ENCODE peak calls at places on chromosomes 12 and 14, in nine cellular contexts. Z is IMR-90, U is astrocyte of the spinal cord, O is progenitor cell of endocrine pancreas, C is AG04450, K is HFF-Myc, G is fibroblast of lung, J is GM10248, I is suprapubic skin. N is an unnamed sample.

GRCh38 chr12:54439521-54440255 is 20.6 kb upstream of the ITGA5 start:
- DNase-seq in Z (peak), U (peak), O (no peak), C (peak), K (no peak), G (peak), J (peak), I (no peak), N (no peak)

GRCh38 chr12:110923192-110923591 is 2.8 kb upstream of the MYL2 start:
- DNase-seq in Z (no peak), U (no peak), O (no peak), C (no peak), K (no peak), G (no peak), J (no peak), I (no peak), N (no peak)

GRCh38 chr14:69355955-69356321 is 42.2 kb downstream of the ERH start:
- DNase-seq in Z (peak), U (peak), O (no peak), C (no peak), K (no peak), G (peak), J (no peak), I (peak), N (no peak)

GRCh38 chr12:95511962-95512361 is 38.0 kb downstream of the METAP2 start:
- DNase-seq in Z (no peak), U (no peak), O (no peak), C (no peak), K (no peak), G (no peak), J (no peak), I (no peak), N (no peak)

GRCh38 chr12:79426121-79426520 is 264.6 kb downstream of the PAWR start:
- DNase-seq in Z (no peak), U (no peak), O (no peak), C (no peak), K (no peak), G (peak), J (no peak), I (no peak), N (no peak)

GRCh38 chr14:64795921-64796320 is 83.8 kb downstream of the SPTB start:
- DNase-seq in Z (no peak), U (no peak), O (no peak), C (no peak), K (no peak), G (no peak), J (no peak), I (no peak), N (no peak)

GRCh38 chr14:89665262-89665661 is 248.2 kb upstream of the FOXN3 start:
- DNase-seq in Z (no peak), U (no peak), O (no peak), C (no peak), K (no peak), G (no peak), J (no peak), I (no peak), N (no peak)

GRCh38 chr14:79111963-79112362 is 941.8 kb downstream of the NRXN3 start:
- DNase-seq in Z (peak), U (no peak), O (no peak), C (peak), K (no peak), G (peak), J (no peak), I (no peak), N (no peak)

GRCh38 chr14:79629891-79630560 is 581.3 kb downstream of the DIO2 start:
- DNase-seq in Z (peak), U (no peak), O (no peak), C (no peak), K (no peak), G (no peak), J (no peak), I (no peak), N (no peak)

GRCh38 chr12:52363111-52363679 is 4.1 kb downstream of the KRT85 start:
- DNase-seq in Z (no peak), U (no peak), O (no peak), C (no peak), K (no peak), G (no peak), J (no peak), I (no peak), N (no peak)

GRCh38 chr12:12807970-12808702 is 5.0 kb upstream of the DDX47 start:
- DNase-seq in Z (peak), U (peak), O (no peak), C (no peak), K (no peak), G (peak), J (peak), I (no peak), N (no peak)

GRCh38 chr14:83909507-83909906 is 1620.4 kb upstream of the FLRT2 start:
- DNase-seq in Z (peak), U (no peak), O (no peak), C (no peak), K (no peak), G (no peak), J (no peak), I (no peak), N (no peak)

GRCh38 chr12:15534870-15535269 is 212.6 kb downstream of the PTPRO start:
- DNase-seq in Z (peak), U (no peak), O (no peak), C (no peak), K (no peak), G (no peak), J (no peak), I (no peak), N (no peak)

GRCh38 chr14:104889374-104889755 is 24.3 kb downstream of the CEP170B start:
- DNase-seq in Z (no peak), U (no peak), O (no peak), C (no peak), K (no peak), G (no peak), J (no peak), I (no peak), N (peak)

GRCh38 chr12:92403210-92404175 is 257.8 kb upstream of the BTG1 start:
- DNase-seq in Z (no peak), U (no peak), O (no peak), C (no peak), K (no peak), G (no peak), J (peak), I (no peak), N (no peak)

GRCh38 chr14:61229475-61229888 is 51.7 kb downstream of the TMEM30B start:
- DNase-seq in Z (no peak), U (no peak), O (no peak), C (no peak), K (no peak), G (no peak), J (no peak), I (no peak), N (no peak)

GRCh38 chr12:93832126-93832525 is 155.0 kb downstream of the CRADD start:
- DNase-seq in Z (peak), U (no peak), O (no peak), C (no peak), K (no peak), G (peak), J (no peak), I (no peak), N (no peak)

GRCh38 chr12:116381744-116382455 is 104.4 kb upstream of the MED13L start:
- DNase-seq in Z (peak), U (peak), O (no peak), C (peak), K (peak), G (peak), J (no peak), I (no peak), N (no peak)

GRCh38 chr12:121365416-121366062 is 13.3 kb upstream of the ANAPC5 start:
- DNase-seq in Z (peak), U (no peak), O (no peak), C (no peak), K (no peak), G (peak), J (no peak), I (no peak), N (no peak)

GRCh38 chr12:38638401-38638800 is 267.0 kb downstream of the CPNE8 start:
- DNase-seq in Z (no peak), U (no peak), O (no peak), C (no peak), K (no peak), G (no peak), J (no peak), I (no peak), N (no peak)

GRCh38 chr12:90959538-90960139 is 4.7 kb upstream of the CCER1 start:
- DNase-seq in Z (peak), U (peak), O (no peak), C (no peak), K (no peak), G (peak), J (peak), I (no peak), N (no peak)

GRCh38 chr12:2652401-2653081 is 142.2 kb upstream of the FKBP4 start:
- DNase-seq in Z (no peak), U (no peak), O (no peak), C (no peak), K (no peak), G (no peak), J (no peak), I (no peak), N (no peak)

GRCh38 chr14:70780396-70781075 is 28.8 kb downstream of the MAP3K9 start:
- DNase-seq in Z (no peak), U (no peak), O (no peak), C (no peak), K (no peak), G (no peak), J (peak), I (no peak), N (no peak)

GRCh38 chr12:117190210-117190781 is at the start of gene FBXO21:
- DNase-seq in Z (peak), U (peak), O (peak), C (peak), K (peak), G (peak), J (peak), I (peak), N (peak)

GRCh38 chr12:71057330-71057729 is 100.5 kb downstream of the TSPAN8 start:
- DNase-seq in Z (no peak), U (no peak), O (no peak), C (no peak), K (no peak), G (no peak), J (no peak), I (no peak), N (no peak)

GRCh38 chr14:103127356-103127755 is 4.1 kb downstream of the TNFAIP2 start:
- DNase-seq in Z (no peak), U (no peak), O (no peak), C (no peak), K (no peak), G (no peak), J (no peak), I (no peak), N (no peak)

GRCh38 chr12:115402443-115403170 is 718.6 kb upstream of the TBX3 start:
- DNase-seq in Z (peak), U (peak), O (no peak), C (no peak), K (no peak), G (peak), J (no peak), I (no peak), N (no peak)

GRCh38 chr14:91831337-91831736 is 36.0 kb downstream of the TC2N start:
- DNase-seq in Z (no peak), U (no peak), O (no peak), C (no peak), K (no peak), G (no peak), J (no peak), I (no peak), N (no peak)

GRCh38 chr12:52277486-52278245 is 3.2 kb downstream of the KRT86 start:
- DNase-seq in Z (no peak), U (no peak), O (no peak), C (no peak), K (no peak), G (no peak), J (no peak), I (peak), N (no peak)

GRCh38 chr12:13595536-13596450 is 385.6 kb downstream of the GRIN2B start:
- DNase-seq in Z (no peak), U (no peak), O (no peak), C (no peak), K (no peak), G (no peak), J (no peak), I (no peak), N (no peak)

GRCh38 chr12:52878507-52879393 is 26.1 kb downstream of the KRT8 start:
- DNase-seq in Z (no peak), U (no peak), O (no peak), C (no peak), K (no peak), G (no peak), J (no peak), I (no peak), N (no peak)

GRCh38 chr12:27434673-27435565 is 11.6 kb upstream of the SMCO2 start:
- DNase-seq in Z (no peak), U (peak), O (no peak), C (no peak), K (no peak), G (no peak), J (peak), I (no peak), N (no peak)

GRCh38 chr12:124501080-124501642 is 66.3 kb downstream of the NCOR2 start:
- DNase-seq in Z (no peak), U (no peak), O (no peak), C (no peak), K (no peak), G (no peak), J (no peak), I (no peak), N (no peak)

GRCh38 chr14:23579311-23579630 is 681 bp upstream of the JPH4 start:
- DNase-seq in Z (no peak), U (no peak), O (no peak), C (no peak), K (no peak), G (no peak), J (no peak), I (no peak), N (no peak)

GRCh38 chr12:77625441-77625840 is 205.3 kb upstream of the NAV3 start:
- DNase-seq in Z (peak), U (peak), O (no peak), C (peak), K (peak), G (peak), J (no peak), I (no peak), N (no peak)

DNA sequence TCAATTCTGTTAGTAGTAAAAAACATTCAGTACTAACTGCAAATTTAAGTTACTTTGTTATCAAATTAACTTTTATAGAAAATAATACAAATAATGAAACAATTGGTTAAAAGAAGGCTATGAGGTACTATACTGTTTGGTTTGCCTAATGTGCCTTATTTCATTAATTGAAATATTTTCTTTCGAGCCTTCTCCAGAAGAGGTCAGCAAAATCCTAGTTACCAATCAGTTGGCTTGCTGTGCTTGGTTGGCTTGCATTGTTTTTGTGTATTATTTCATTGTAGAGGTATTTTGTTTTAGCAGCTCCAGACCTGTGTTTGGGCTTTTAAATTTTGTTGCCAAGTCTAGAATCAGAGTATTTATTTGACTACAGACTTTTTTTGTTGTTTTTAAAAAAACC is 68.5 kb downstream of the AEBP2 start:
- DNase-seq in Z (peak), U (no peak), O (no peak), C (no peak), K (peak), G (no peak), J (no peak), I (no peak), N (no peak)
- TF ChIP-seq CTCF in Z (peak), U (no peak), O (peak), C (peak), K (no peak), G (peak), J (no peak), I (no peak), N (no peak)

GRCh38 chr14:73633115-73633514 is 11.7 kb upstream of the DNAL1 start:
- DNase-seq in Z (no peak), U (no peak), O (no peak), C (no peak), K (no peak), G (no peak), J (no peak), I (no peak), N (no peak)
- TF ChIP-seq CTCF in Z (no peak), U (no peak), O (no peak), C (no peak), K (no peak), G (no peak), J (no peak), I (no peak), N (no peak)

GRCh38 chr12:20931894-20932293 is 121.4 kb downstream of the SLCO1B3 start:
- DNase-seq in Z (no peak), U (no peak), O (no peak), C (no peak), K (no peak), G (no peak), J (no peak), I (no peak), N (no peak)
- TF ChIP-seq CTCF in Z (no peak), U (no peak), O (no peak), C (no peak), K (no peak), G (no peak), J (no peak), I (no peak), N (no peak)

GRCh38 chr14:100056964-100057817 is 8.0 kb upstream of the EVL start:
- DNase-seq in Z (peak), U (peak), O (no peak), C (no peak), K (no peak), G (no peak), J (peak), I (no peak), N (no peak)
- TF ChIP-seq CTCF in Z (peak), U (peak), O (no peak), C (peak), K (peak), G (peak), J (peak), I (peak), N (no peak)

DNA sequence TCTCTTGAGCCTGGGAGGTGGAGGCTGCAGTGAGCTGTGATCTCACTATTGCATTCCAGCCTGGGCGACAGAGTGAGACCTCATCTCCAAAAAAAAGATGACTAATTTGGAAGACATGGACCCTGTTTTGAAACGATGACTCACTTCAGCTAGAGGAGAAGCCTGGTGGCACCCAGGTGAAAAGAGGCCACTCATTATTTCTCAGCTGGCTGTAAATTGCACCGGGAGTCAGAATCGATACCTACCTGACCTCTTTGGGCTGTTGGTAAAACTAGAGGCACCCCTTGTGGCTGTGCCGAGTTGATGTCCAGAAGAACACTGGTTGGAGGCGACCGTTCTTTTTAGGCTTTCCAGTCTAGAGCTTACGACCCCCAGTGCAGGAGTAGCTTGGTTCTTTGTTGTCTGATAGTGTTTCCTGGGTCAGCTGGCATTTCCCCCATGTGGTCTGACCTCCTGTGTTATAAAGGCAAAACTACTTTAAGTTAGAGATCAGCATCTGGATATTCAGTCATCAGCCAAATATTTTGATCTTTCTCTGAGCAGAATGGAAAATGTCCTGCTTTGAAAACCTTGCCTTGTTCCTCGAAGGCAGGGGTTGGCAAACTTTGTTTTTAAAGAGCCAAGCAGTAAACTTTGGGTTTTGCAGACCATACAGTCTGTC is 93.2 kb downstream of the CHST11 start:
- DNase-seq in Z (peak), U (no peak), O (no peak), C (no peak), K (no peak), G (peak), J (no peak), I (no peak), N (no peak)
- TF ChIP-seq CTCF in Z (no peak), U (peak), O (no peak), C (no peak), K (no peak), G (no peak), J (no peak), I (no peak), N (no peak)

GRCh38 chr12:19778822-19779221 is 339.5 kb downstream of the AEBP2 start:
- DNase-seq in Z (no peak), U (no peak), O (no peak), C (no peak), K (no peak), G (no peak), J (no peak), I (no peak), N (no peak)

GRCh38 chr12:19778111-19778688 is 338.9 kb downstream of the AEBP2 start:
- DNase-seq in Z (peak), U (peak), O (no peak), C (no peak), K (no peak), G (peak), J (no peak), I (no peak), N (no peak)

GRCh38 chr12:19783547-19784444 is 344.5 kb downstream of the AEBP2 start:
- DNase-seq in Z (no peak), U (no peak), O (no peak), C (no peak), K (no peak), G (no peak), J (no peak), I (no peak), N (peak)

GRCh38 chr12:19780460-19780859 is 341.2 kb downstream of the AEBP2 start:
- DNase-seq in Z (no peak), U (no peak), O (no peak), C (no peak), K (no peak), G (no peak), J (no peak), I (no peak), N (no peak)

DNA sequence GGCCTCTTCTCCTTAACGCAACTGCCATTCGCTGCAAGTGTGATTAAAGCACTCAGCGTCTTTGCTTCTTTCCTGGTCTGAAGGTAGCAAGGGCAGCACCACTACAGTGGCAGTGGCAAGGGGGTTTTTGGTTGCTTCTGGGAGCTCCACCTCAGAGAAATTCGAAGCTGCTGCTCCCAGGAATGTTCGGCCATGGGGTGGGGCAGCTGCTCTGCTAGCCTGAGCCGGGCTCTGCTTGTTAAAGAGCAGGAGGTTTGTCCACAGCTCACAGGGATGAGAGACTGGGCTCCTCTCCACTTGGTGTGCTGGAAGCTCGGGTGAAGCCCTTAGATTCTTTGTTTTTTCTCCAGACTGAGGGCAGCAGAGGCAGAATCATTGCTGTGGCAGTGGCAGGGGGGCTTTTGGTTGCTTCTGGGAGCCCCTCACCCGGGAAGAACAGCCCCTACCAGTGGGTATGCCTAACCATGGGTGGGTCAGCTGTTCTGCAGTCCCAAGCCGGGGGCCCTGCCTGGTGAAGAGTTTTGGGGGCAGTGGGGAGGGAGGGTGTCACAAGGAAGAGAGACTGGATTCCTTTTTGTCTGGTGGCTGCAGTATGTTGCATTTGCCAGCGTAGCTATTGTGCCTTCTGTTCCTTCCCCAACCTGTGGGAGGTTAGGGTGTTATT is 340.2 kb downstream of the AEBP2 start:
- DNase-seq in Z (no peak), U (peak), O (peak), C (no peak), K (no peak), G (peak), J (no peak), I (no peak), N (peak)
- TF ChIP-seq CTCF in Z (no peak), U (peak), O (peak), C (no peak), K (no peak), G (no peak), J (no peak), I (no peak), N (no peak)

GRCh38 chr12:47307680-47308399 is 228.1 kb upstream of the AMIGO2 start:
- DNase-seq in Z (peak), U (peak), O (no peak), C (peak), K (peak), G (peak), J (peak), I (no peak), N (no peak)
- TF ChIP-seq CTCF in Z (peak), U (peak), O (peak), C (peak), K (peak), G (peak), J (peak), I (peak), N (no peak)

DNA sequence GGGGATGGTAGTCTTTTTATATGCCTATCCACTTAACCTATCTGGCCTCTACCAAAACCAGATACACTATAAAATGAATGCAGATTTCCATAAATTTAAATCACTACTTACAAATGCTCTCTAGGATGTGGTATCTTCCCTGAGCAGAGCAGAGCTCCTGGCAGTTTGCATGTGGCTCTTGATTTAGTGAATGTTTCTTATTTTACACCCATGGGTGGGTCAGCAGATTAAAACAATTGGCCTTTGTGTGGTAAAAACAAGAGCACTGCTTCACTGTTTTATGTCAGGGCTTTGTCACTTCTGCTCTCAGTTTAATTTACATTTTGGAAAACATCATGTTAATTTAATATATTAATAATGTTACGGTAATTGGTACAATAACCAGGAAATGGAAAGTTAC is 5.5 kb downstream of the TAS2R19 start:
- DNase-seq in Z (no peak), U (no peak), O (no peak), C (no peak), K (no peak), G (no peak), J (no peak), I (no peak), N (no peak)
- TF ChIP-seq CTCF in Z (no peak), U (no peak), O (no peak), C (no peak), K (no peak), G (no peak), J (no peak), I (no peak), N (no peak)

N was measured in glutamatergic neuron.